ENCODE peak calls at places on chromosomes 12 and 14, in nine cellular contexts. U, L, N, V, B, G, R, W and C are unnamed samples.
A peak's percentile ranks its signal among the peaks of the same experiment; 100 is the strongest.

GRCh38 chr14:23533652-23534435 is 17.7 kb downstream of the ZFHX2 start:
- DNase-seq in U (no peak), R (no peak), B (no peak), V (no peak), G (no peak), N (no peak), L (no peak), W (peak; percentile 45), C (no peak)

GRCh38 chr14:73142216-73142615 is 5.9 kb downstream of the PSEN1 start:
- DNase-seq in G (no peak), U (no peak), L (no peak), B (no peak), R (no peak), V (no peak), W (no peak), N (no peak), C (no peak)

GRCh38 chr12:103680591-103681065 is 93.6 kb downstream of the STAB2 start:
- DNase-seq in L (no peak), W (no peak), G (no peak), R (no peak), U (peak; percentile 4), N (no peak), B (no peak), V (no peak), C (no peak)

GRCh38 chr12:82413994-82414393 is 55.7 kb downstream of the METTL25 start:
- DNase-seq in R (no peak), B (peak; percentile 44), N (no peak), U (peak; percentile 5), L (no peak), V (no peak), W (no peak), G (no peak), C (no peak)

GRCh38 chr14:93720076-93720815 is 68.0 kb downstream of the PRIMA1 start:
- DNase-seq in V (no peak), U (no peak), R (no peak), N (no peak), W (peak; percentile 70), B (no peak), L (peak; percentile 31), G (no peak), C (no peak)

GRCh38 chr12:65859519-65859918 is 35.2 kb downstream of the HMGA2 start:
- DNase-seq in B (no peak), V (no peak), L (no peak), W (no peak), N (no peak), U (peak; percentile 39), R (no peak), G (no peak), C (no peak)

GRCh38 chr14:55535521-55536207 is 44.3 kb upstream of the KTN1 start:
- DNase-seq in G (no peak), B (peak; percentile 88), N (no peak), W (no peak), V (no peak), L (no peak), U (peak; percentile 23), R (no peak), C (no peak)

GRCh38 chr12:62098131-62098530 is 162.1 kb upstream of the USP15 start:
- DNase-seq in B (no peak), U (no peak), W (no peak), G (no peak), V (no peak), L (no peak), N (no peak), R (no peak), C (no peak)

GRCh38 chr12:7013101-7013500 is 5.2 kb downstream of the LPCAT3 start:
- DNase-seq in U (no peak), N (no peak), B (no peak), L (no peak), W (no peak), R (no peak), G (no peak), V (no peak), C (no peak)

DNA sequence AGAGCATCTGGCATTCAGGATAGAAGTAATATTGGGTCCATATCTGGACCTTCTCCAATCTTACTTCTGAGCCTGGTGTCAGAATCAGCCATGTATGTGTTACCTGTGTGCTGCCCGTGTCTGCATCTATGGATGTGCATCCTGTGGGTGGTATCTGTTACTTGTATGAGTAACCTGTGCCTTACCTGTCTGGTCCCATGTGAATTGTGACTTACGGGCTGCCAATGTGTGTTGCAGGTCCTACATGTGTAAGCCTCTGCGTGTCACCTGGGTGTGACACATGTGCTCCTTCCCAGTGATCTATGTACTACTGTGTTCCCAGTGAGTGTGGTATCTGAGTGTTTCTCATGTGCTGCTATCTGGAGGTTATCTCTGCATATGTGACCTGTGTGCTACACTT is 208.4 kb downstream of the ADGRD1 start:
- DNase-seq in W (no peak), N (no peak), R (no peak), G (no peak), B (no peak), L (no peak), V (no peak), U (no peak), C (no peak)
- TF ChIP-seq CTCF in W (no peak), N (no peak), R (no peak), G (no peak), B (no peak), L (no peak), V (no peak), U (no peak), C (no peak)

DNA sequence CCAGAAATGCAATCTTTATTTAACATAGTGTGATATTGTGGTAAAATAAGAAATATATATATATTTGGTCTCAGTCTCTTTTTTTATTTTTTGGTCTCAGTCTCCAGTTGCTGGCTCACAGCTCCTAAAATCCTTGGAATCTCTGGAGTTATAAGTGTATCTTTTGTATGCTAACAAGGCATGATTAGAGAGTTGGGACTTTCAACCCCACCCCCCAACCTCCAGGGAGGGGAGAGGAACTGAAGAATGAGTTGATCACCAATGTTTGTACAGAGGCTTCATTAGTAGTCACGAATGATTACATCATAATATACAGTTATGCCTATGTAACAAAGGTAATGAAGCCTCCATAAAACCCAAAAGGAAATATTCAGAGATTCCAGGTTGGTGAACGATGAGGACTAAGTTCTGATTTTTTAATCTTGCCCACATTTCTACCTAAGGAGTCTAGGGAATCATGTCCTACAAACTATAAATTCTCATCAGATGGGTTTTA is 22.8 kb upstream of the LALBA start:
- DNase-seq in L (no peak), V (no peak), G (no peak), W (no peak), N (no peak), B (no peak), U (no peak), R (no peak), C (no peak)
- TF ChIP-seq CTCF in L (no peak), V (no peak), G (no peak), W (no peak), N (no peak), B (no peak), U (no peak), R (no peak), C (no peak)

GRCh38 chr12:80596509-80596908 is 110.9 kb upstream of the MYF6 start:
- DNase-seq in U (no peak), G (no peak), R (no peak), V (no peak), B (no peak), N (no peak), W (no peak), L (no peak), C (no peak)

GRCh38 chr12:80593766-80594165 is 113.7 kb upstream of the MYF6 start:
- DNase-seq in B (peak; percentile 45), V (no peak), R (no peak), N (peak; percentile 72), G (peak; percentile 65), W (no peak), U (peak; percentile 91), L (no peak), C (peak; percentile 80)

GRCh38 chr12:80602455-80602854 is 105.0 kb upstream of the MYF6 start:
- DNase-seq in U (no peak), B (no peak), V (no peak), G (no peak), W (no peak), N (no peak), L (no peak), R (no peak), C (no peak)

DNA sequence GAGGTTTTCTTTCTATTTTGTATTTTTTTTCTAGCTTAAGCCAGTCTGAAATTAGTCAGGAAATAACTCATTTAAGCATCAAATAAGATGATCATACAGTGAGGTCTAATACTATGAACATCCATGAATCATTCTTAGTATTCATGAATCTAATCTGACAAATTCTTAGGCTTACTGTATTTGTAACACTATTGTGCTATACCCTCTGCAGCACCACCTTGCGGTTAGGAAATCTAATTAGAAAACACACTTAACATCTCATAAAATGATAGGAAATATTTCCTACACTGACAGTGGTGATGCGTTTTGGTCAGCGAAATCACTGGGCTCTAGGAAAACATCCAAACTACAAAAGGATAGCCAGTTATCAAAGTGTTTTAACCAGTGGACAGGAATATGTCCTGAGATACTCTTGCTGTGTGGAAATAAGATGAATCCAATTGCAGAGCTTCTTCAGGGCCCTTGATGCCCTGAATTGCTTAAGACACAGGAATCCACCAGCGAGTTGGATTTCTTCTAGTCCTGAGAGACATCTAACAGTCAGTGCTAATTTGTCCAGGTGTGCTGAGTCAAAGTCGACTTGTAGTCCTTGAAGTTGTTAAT is 109.3 kb upstream of the MYF6 start:
- DNase-seq in W (no peak), U (peak; percentile 83), B (peak; percentile 72), V (peak; percentile 30), G (peak; percentile 20), L (no peak), R (no peak), N (peak; percentile 83), C (peak; percentile 33)
- TF ChIP-seq CTCF in W (no peak), U (peak; percentile 63), B (peak; percentile 74), V (peak; percentile 46), G (peak; percentile 54), L (no peak), R (no peak), N (peak; percentile 54), C (peak; percentile 24)

DNA sequence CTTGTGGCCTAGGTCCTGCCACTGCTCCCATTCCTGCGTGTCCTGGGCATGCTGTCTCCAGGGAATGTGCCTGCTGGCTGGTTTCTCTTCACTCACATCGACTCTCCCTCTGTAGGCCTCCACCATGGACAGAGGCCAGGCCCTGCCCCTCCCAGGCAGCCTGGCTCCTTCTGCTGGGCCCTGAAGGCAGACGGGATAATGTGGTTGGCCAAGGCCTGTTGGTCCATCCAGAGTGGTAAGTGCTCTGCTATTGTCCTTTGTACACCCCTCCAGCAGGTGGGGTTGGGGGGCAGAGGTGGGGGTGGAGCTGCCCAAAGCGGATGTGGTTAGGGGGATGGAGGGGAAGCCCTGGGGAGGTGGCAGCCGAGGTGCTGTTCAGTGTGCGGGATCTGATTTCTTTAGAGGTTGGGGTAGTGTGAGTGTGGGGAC is 9.5 kb upstream of the NR4A1 start:
- DNase-seq in G (no peak), U (peak; percentile 44), V (peak; percentile 60), W (peak; percentile 88), L (no peak), B (no peak), R (peak; percentile 72), N (peak; percentile 53), C (no peak)
- TF ChIP-seq CTCF in G (no peak), U (no peak), V (no peak), W (peak; percentile 20), L (no peak), B (no peak), R (no peak), N (no peak), C (no peak)